ENCODE peak calls at places on chromosome 16, in ten cellular contexts. D is heart left ventricle; J is fibroblast of the conjunctiva; K is A172; B is astrocyte of the cerebellum; I is HS-5; H is HTR-8/SVneo; O is stimulated activated CD4-positive, alpha-beta T cell treated with anti-CD3 and anti-CD28 coated beads, Interleukin-4, amount 100 ng/mL, for 48 hours; Z is heart right ventricle; A is astrocyte of the hippocampus. F is an unnamed sample.

GRCh38 chr16:72657791-72658190 is 390.1 kb downstream of the ZFHX3 start:
- DNase-seq in J (no peak), O (no peak), A (no peak), K (no peak), I (no peak), Z (no peak), H (no peak), D (no peak), B (no peak), F (no peak)

GRCh38 chr16:70608516-70608915 is 37.8 kb upstream of the IL34 start:
- DNase-seq in I (no peak), B (no peak), J (no peak), D (no peak), K (no peak), Z (no peak), H (no peak), O (no peak), A (no peak), F (no peak)

GRCh38 chr16:12096162-12096781 is 119.7 kb downstream of the SNX29 start:
- DNase-seq in H (no peak), A (no peak), I (peak), D (no peak), O (no peak), K (no peak), Z (no peak), J (no peak), B (no peak), F (no peak)

GRCh38 chr16:81520151-81520470 is 75.5 kb downstream of the CMIP start:
- DNase-seq in H (no peak), J (no peak), A (no peak), K (no peak), I (no peak), D (no peak), Z (no peak), O (no peak), B (no peak), F (no peak)

GRCh38 chr16:69619514-69619913 is 53.7 kb downstream of the NFAT5 start:
- DNase-seq in Z (no peak), K (no peak), B (no peak), A (no peak), H (no peak), O (no peak), J (no peak), I (no peak), D (no peak), F (no peak)

GRCh38 chr16:23914935-23915549 is 79.3 kb downstream of the PRKCB start:
- DNase-seq in J (no peak), A (no peak), I (no peak), H (no peak), B (no peak), O (no peak), K (no peak), D (no peak), Z (no peak), F (no peak)

GRCh38 chr16:50611332-50611934 is 63.2 kb downstream of the NKD1 start:
- DNase-seq in O (no peak), H (no peak), I (peak), K (peak), D (no peak), A (peak), B (no peak), J (no peak), Z (no peak), F (no peak)

GRCh38 chr16:50266337-50267091 is at the start of gene ADCY7:
- DNase-seq in J (peak), I (no peak), A (peak), D (peak), B (peak), H (peak), O (peak), K (peak), Z (peak), F (peak)

GRCh38 chr16:31331141-31331764 is 23.7 kb upstream of the ITGAX start:
- DNase-seq in K (no peak), B (no peak), J (no peak), H (no peak), A (no peak), I (no peak), O (no peak), Z (no peak), D (no peak), F (no peak)

GRCh38 chr16:81804134-81804610 is 25.1 kb downstream of the PLCG2 start:
- DNase-seq in H (no peak), I (no peak), K (no peak), B (no peak), O (no peak), A (no peak), Z (no peak), J (no peak), D (no peak), F (no peak)

GRCh38 chr16:87816507-87817100 is 50.8 kb upstream of the KLHDC4 start:
- DNase-seq in Z (no peak), D (no peak), B (no peak), O (no peak), K (no peak), H (no peak), A (no peak), J (no peak), I (no peak), F (no peak)

F was measured in left ventricle myocardium inferior.